ENCODE peak calls at places on chromosomes 3 and 15, in four cellular contexts. One of them, this sample, is unnamed.

GRCh38 chr3:37029111-37029510 is 35.8 kb downstream of the MLH1 start:
- ATAC-seq in pancreas: no peak
- ATAC-seq in stimulated activated naive CD8-positive, alpha-beta T cell treated with anti-CD3 and anti-CD28 coated beads, Interleukin-15, Interleukin-2, amounts not matched to agents 100 U/mL and 50 U/mL, for 24 hours: no peak
- ATAC-seq in CD4-positive, CD25-positive, alpha-beta regulatory T cell: no peak
- ATAC-seq in this sample: no peak

GRCh38 chr3:14328422-14328821 is 74.0 kb upstream of the SLC6A6 start:
- ATAC-seq in stimulated activated naive CD8-positive, alpha-beta T cell treated with anti-CD3 and anti-CD28 coated beads, Interleukin-15, Interleukin-2, amounts not matched to agents 100 U/mL and 50 U/mL, for 24 hours: no peak
- ATAC-seq in CD4-positive, CD25-positive, alpha-beta regulatory T cell: no peak
- ATAC-seq in pancreas: no peak
- ATAC-seq in this sample: no peak

GRCh38 chr3:13338231-13338630 is 81.9 kb downstream of the NUP210 start:
- ATAC-seq in CD4-positive, CD25-positive, alpha-beta regulatory T cell: no peak
- ATAC-seq in stimulated activated naive CD8-positive, alpha-beta T cell treated with anti-CD3 and anti-CD28 coated beads, Interleukin-15, Interleukin-2, amounts not matched to agents 100 U/mL and 50 U/mL, for 24 hours: no peak
- ATAC-seq in pancreas: no peak
- ATAC-seq in this sample: no peak

GRCh38 chr15:80250614-80251504 is 1.2 kb downstream of the CTXND1 start:
- ATAC-seq in stimulated activated naive CD8-positive, alpha-beta T cell treated with anti-CD3 and anti-CD28 coated beads, Interleukin-15, Interleukin-2, amounts not matched to agents 100 U/mL and 50 U/mL, for 24 hours: no peak
- ATAC-seq in pancreas: no peak
- ATAC-seq in CD4-positive, CD25-positive, alpha-beta regulatory T cell: no peak
- ATAC-seq in this sample: no peak

GRCh38 chr15:90178468-90179435 is 22.4 kb upstream of the SEMA4B start:
- ATAC-seq in stimulated activated naive CD8-positive, alpha-beta T cell treated with anti-CD3 and anti-CD28 coated beads, Interleukin-15, Interleukin-2, amounts not matched to agents 100 U/mL and 50 U/mL, for 24 hours: no peak
- ATAC-seq in pancreas: no peak
- ATAC-seq in CD4-positive, CD25-positive, alpha-beta regulatory T cell: no peak
- ATAC-seq in this sample: peak

GRCh38 chr3:171959532-171960044 is 79.8 kb upstream of the FNDC3B start:
- ATAC-seq in CD4-positive, CD25-positive, alpha-beta regulatory T cell: no peak
- ATAC-seq in stimulated activated naive CD8-positive, alpha-beta T cell treated with anti-CD3 and anti-CD28 coated beads, Interleukin-15, Interleukin-2, amounts not matched to agents 100 U/mL and 50 U/mL, for 24 hours: peak
- ATAC-seq in pancreas: no peak
- ATAC-seq in this sample: no peak

GRCh38 chr3:156535798-156536197 is 19.1 kb downstream of the SSR3 start:
- ATAC-seq in pancreas: no peak
- ATAC-seq in stimulated activated naive CD8-positive, alpha-beta T cell treated with anti-CD3 and anti-CD28 coated beads, Interleukin-15, Interleukin-2, amounts not matched to agents 100 U/mL and 50 U/mL, for 24 hours: no peak
- ATAC-seq in CD4-positive, CD25-positive, alpha-beta regulatory T cell: no peak
- ATAC-seq in this sample: no peak

GRCh38 chr3:118108769-118109168 is 925.9 kb downstream of the IGSF11 start:
- ATAC-seq in CD4-positive, CD25-positive, alpha-beta regulatory T cell: no peak
- ATAC-seq in stimulated activated naive CD8-positive, alpha-beta T cell treated with anti-CD3 and anti-CD28 coated beads, Interleukin-15, Interleukin-2, amounts not matched to agents 100 U/mL and 50 U/mL, for 24 hours: no peak
- ATAC-seq in pancreas: no peak
- ATAC-seq in this sample: no peak

GRCh38 chr3:138468886-138469285 is 34.5 kb downstream of the ESYT3 start:
- ATAC-seq in CD4-positive, CD25-positive, alpha-beta regulatory T cell: no peak
- ATAC-seq in pancreas: no peak
- ATAC-seq in stimulated activated naive CD8-positive, alpha-beta T cell treated with anti-CD3 and anti-CD28 coated beads, Interleukin-15, Interleukin-2, amounts not matched to agents 100 U/mL and 50 U/mL, for 24 hours: no peak
- ATAC-seq in this sample: no peak

GRCh38 chr3:126186271-126186670 is 5.9 kb upstream of the ALDH1L1 start:
- ATAC-seq in stimulated activated naive CD8-positive, alpha-beta T cell treated with anti-CD3 and anti-CD28 coated beads, Interleukin-15, Interleukin-2, amounts not matched to agents 100 U/mL and 50 U/mL, for 24 hours: no peak
- ATAC-seq in CD4-positive, CD25-positive, alpha-beta regulatory T cell: no peak
- ATAC-seq in pancreas: no peak
- ATAC-seq in this sample: no peak

GRCh38 chr3:73086071-73086494 is 24.6 kb downstream of the EBLN2 start:
- ATAC-seq in pancreas: peak
- ATAC-seq in CD4-positive, CD25-positive, alpha-beta regulatory T cell: peak
- ATAC-seq in stimulated activated naive CD8-positive, alpha-beta T cell treated with anti-CD3 and anti-CD28 coated beads, Interleukin-15, Interleukin-2, amounts not matched to agents 100 U/mL and 50 U/mL, for 24 hours: peak
- ATAC-seq in this sample: no peak

GRCh38 chr15:42194502-42194901 is 13.6 kb downstream of the VPS39 start:
- ATAC-seq in stimulated activated naive CD8-positive, alpha-beta T cell treated with anti-CD3 and anti-CD28 coated beads, Interleukin-15, Interleukin-2, amounts not matched to agents 100 U/mL and 50 U/mL, for 24 hours: no peak
- ATAC-seq in pancreas: no peak
- ATAC-seq in CD4-positive, CD25-positive, alpha-beta regulatory T cell: no peak
- ATAC-seq in this sample: no peak

GRCh38 chr15:83449250-83449671 is 2.1 kb downstream of the SH3GL3 start:
- ATAC-seq in CD4-positive, CD25-positive, alpha-beta regulatory T cell: no peak
- ATAC-seq in pancreas: no peak
- ATAC-seq in stimulated activated naive CD8-positive, alpha-beta T cell treated with anti-CD3 and anti-CD28 coated beads, Interleukin-15, Interleukin-2, amounts not matched to agents 100 U/mL and 50 U/mL, for 24 hours: no peak
- ATAC-seq in this sample: no peak

GRCh38 chr15:45884755-45885445 is 250.1 kb downstream of the SQOR start:
- ATAC-seq in pancreas: no peak
- ATAC-seq in stimulated activated naive CD8-positive, alpha-beta T cell treated with anti-CD3 and anti-CD28 coated beads, Interleukin-15, Interleukin-2, amounts not matched to agents 100 U/mL and 50 U/mL, for 24 hours: no peak
- ATAC-seq in CD4-positive, CD25-positive, alpha-beta regulatory T cell: no peak
- ATAC-seq in this sample: no peak

GRCh38 chr3:129577356-129577755 is 29.1 kb downstream of the PLXND1 start:
- ATAC-seq in CD4-positive, CD25-positive, alpha-beta regulatory T cell: no peak
- ATAC-seq in pancreas: peak
- ATAC-seq in stimulated activated naive CD8-positive, alpha-beta T cell treated with anti-CD3 and anti-CD28 coated beads, Interleukin-15, Interleukin-2, amounts not matched to agents 100 U/mL and 50 U/mL, for 24 hours: no peak
- ATAC-seq in this sample: peak

GRCh38 chr15:34584321-34584668 is 844 bp upstream of the GOLGA8B start:
- ATAC-seq in pancreas: no peak
- ATAC-seq in CD4-positive, CD25-positive, alpha-beta regulatory T cell: no peak
- ATAC-seq in stimulated activated naive CD8-positive, alpha-beta T cell treated with anti-CD3 and anti-CD28 coated beads, Interleukin-15, Interleukin-2, amounts not matched to agents 100 U/mL and 50 U/mL, for 24 hours: no peak
- ATAC-seq in this sample: no peak